ENCODE peak calls at places on chromosomes 2 and 18, in seven cellular contexts. P is neuronal stem cell; G is stimulated activated CD4-positive, alpha-beta T cell treated with anti-CD3 and anti-CD28 coated beads, Interleukin-1b, Interleukin-23, amount 100 ng/mL, for 1 hour; I is CD4-positive, alpha-beta memory T cell; O is fibroblast of lung; V is GOT3; X is T-cell. K is an unnamed sample.
A peak's percentile ranks its signal among the peaks of the same experiment; 100 is the strongest.

GRCh38 chr2:227889336-227889735 is 17.9 kb downstream of the DAW1 start:
- DNase-seq in G (no peak), I (no peak), P (no peak), O (no peak), X (no peak), V (no peak), K (no peak)

GRCh38 chr2:234293973-234294372 is 202.9 kb downstream of the ARL4C start:
- DNase-seq in X (no peak), I (no peak), V (no peak), G (no peak), O (no peak), P (no peak), K (no peak)

GRCh38 chr18:69895081-69896047 is 52.3 kb downstream of the CD226 start:
- DNase-seq in V (no peak), I (peak; percentile 20), P (no peak), G (no peak), X (peak; percentile 51), O (no peak), K (no peak)

GRCh38 chr2:72148391-72148974 is 821 bp upstream of the CYP26B1 start:
- DNase-seq in G (no peak), O (no peak), X (no peak), I (no peak), P (no peak), V (no peak), K (no peak)

GRCh38 chr2:140734992-140735391 is 1395.8 kb downstream of the LRP1B start:
- DNase-seq in X (no peak), O (no peak), P (no peak), G (no peak), V (no peak), I (no peak), K (no peak)

GRCh38 chr2:178298785-178299212 is 104.5 kb downstream of the OSBPL6 start:
- DNase-seq in V (no peak), O (peak; percentile 62), P (no peak), I (no peak), G (no peak), X (no peak), K (no peak)

GRCh38 chr2:194176134-194176533 is 1480.9 kb upstream of the SLC39A10 start:
- DNase-seq in X (no peak), V (no peak), G (no peak), O (no peak), P (no peak), I (no peak), K (no peak)

GRCh38 chr2:106572541-106573148 is 85.5 kb downstream of the CD8B2 start:
- DNase-seq in V (no peak), G (no peak), O (no peak), X (no peak), I (no peak), P (no peak), K (no peak)

GRCh38 chr2:85678794-85679672 is 11.0 kb upstream of the SFTPB start:
- DNase-seq in X (peak; percentile 61), P (peak; percentile 57), I (peak; percentile 75), O (peak; percentile 59), V (peak; percentile 22), G (peak; percentile 36), K (peak; percentile 74)

GRCh38 chr18:70339915-70340314 is 51.1 kb downstream of the SOCS6 start:
- DNase-seq in P (no peak), X (no peak), I (no peak), V (no peak), O (no peak), G (no peak), K (no peak)

GRCh38 chr18:72543362-72544055 is 633 bp downstream of the CBLN2 start:
- DNase-seq in G (no peak), I (no peak), X (no peak), O (no peak), V (no peak), P (peak; percentile 20), K (no peak)

GRCh38 chr2:11550302-11550701 is 16.5 kb downstream of the GREB1 start:
- DNase-seq in V (no peak), O (no peak), G (no peak), X (no peak), I (no peak), P (no peak), K (no peak)

GRCh38 chr2:240791211-240791800 is 28.7 kb downstream of the KIF1A start:
- DNase-seq in I (no peak), X (no peak), O (no peak), P (no peak), V (no peak), G (no peak), K (no peak)

GRCh38 chr18:25299426-25299825 is 52.5 kb downstream of the ZNF521 start:
- DNase-seq in G (no peak), X (no peak), V (no peak), I (no peak), O (peak; percentile 67), P (no peak), K (no peak)

GRCh38 chr2:40489678-40489960 is 37.7 kb upstream of the SLC8A1 start:
- DNase-seq in P (no peak), V (no peak), X (no peak), G (no peak), O (no peak), I (no peak), K (no peak)

GRCh38 chr2:18132697-18133096 is 254.2 kb downstream of the KCNS3 start:
- DNase-seq in V (no peak), O (peak; percentile 91), G (no peak), P (no peak), X (no peak), I (no peak), K (no peak)

GRCh38 chr2:10668402-10669012 is 21.3 kb downstream of the NOL10 start:
- DNase-seq in O (peak; percentile 41), P (peak; percentile 64), X (no peak), I (peak; percentile 60), G (no peak), V (no peak), K (no peak)